ENCODE peak calls at places on chromosomes 11 and 22, in four cellular contexts. One of them, this sample, is unnamed.

GRCh38 chr22:38282397-38282796 is 9.6 kb upstream of the TMEM184B start:
- DNase-seq in fibroblast of lung: no peak
- DNase-seq in effector memory CD4-positive, alpha-beta T cell: no peak
- DNase-seq in CD4-positive, CD25-positive, alpha-beta regulatory T cell: no peak
- DNase-seq in this sample: no peak

GRCh38 chr11:68938088-68938487 is 34.4 kb downstream of the IGHMBP2 start:
- DNase-seq in fibroblast of lung: no peak
- DNase-seq in effector memory CD4-positive, alpha-beta T cell: no peak
- DNase-seq in CD4-positive, CD25-positive, alpha-beta regulatory T cell: no peak
- DNase-seq in this sample: no peak

GRCh38 chr11:72519220-72519881 is 85.0 kb upstream of the CLPB start:
- DNase-seq in fibroblast of lung: peak; percentile 18
- DNase-seq in effector memory CD4-positive, alpha-beta T cell: no peak
- DNase-seq in CD4-positive, CD25-positive, alpha-beta regulatory T cell: peak; percentile 40
- DNase-seq in this sample: peak; percentile 11

GRCh38 chr22:27391092-27391770 is 410.3 kb downstream of the MN1 start:
- DNase-seq in fibroblast of lung: no peak
- DNase-seq in effector memory CD4-positive, alpha-beta T cell: no peak
- DNase-seq in CD4-positive, CD25-positive, alpha-beta regulatory T cell: no peak
- DNase-seq in this sample: no peak

GRCh38 chr22:45688606-45689080 is 17.0 kb downstream of the ATXN10 start:
- DNase-seq in fibroblast of lung: peak; percentile 80
- DNase-seq in effector memory CD4-positive, alpha-beta T cell: no peak
- DNase-seq in CD4-positive, CD25-positive, alpha-beta regulatory T cell: no peak
- DNase-seq in this sample: no peak

GRCh38 chr22:36929621-36930020 is 16.2 kb downstream of the CSF2RB start:
- DNase-seq in fibroblast of lung: no peak
- DNase-seq in effector memory CD4-positive, alpha-beta T cell: no peak
- DNase-seq in CD4-positive, CD25-positive, alpha-beta regulatory T cell: no peak
- DNase-seq in this sample: no peak

GRCh38 chr11:3735827-3736226 is 61.5 kb downstream of the NUP98 start:
- DNase-seq in fibroblast of lung: peak; percentile 25
- DNase-seq in effector memory CD4-positive, alpha-beta T cell: no peak
- DNase-seq in CD4-positive, CD25-positive, alpha-beta regulatory T cell: no peak
- DNase-seq in this sample: no peak

GRCh38 chr11:122742350-122742749 is 86.8 kb downstream of the UBASH3B start:
- DNase-seq in fibroblast of lung: no peak
- DNase-seq in effector memory CD4-positive, alpha-beta T cell: no peak
- DNase-seq in CD4-positive, CD25-positive, alpha-beta regulatory T cell: no peak
- DNase-seq in this sample: no peak

GRCh38 chr11:8360086-8360828 is 96.6 kb upstream of the LMO1 start:
- DNase-seq in fibroblast of lung: no peak
- DNase-seq in effector memory CD4-positive, alpha-beta T cell: no peak
- DNase-seq in CD4-positive, CD25-positive, alpha-beta regulatory T cell: no peak
- DNase-seq in this sample: peak; percentile 87

GRCh38 chr11:129639300-129639699 is 176.3 kb upstream of the TMEM45B start:
- DNase-seq in fibroblast of lung: peak; percentile 92
- DNase-seq in effector memory CD4-positive, alpha-beta T cell: no peak
- DNase-seq in CD4-positive, CD25-positive, alpha-beta regulatory T cell: peak; percentile 35
- DNase-seq in this sample: no peak

GRCh38 chr11:61891331-61892084 is at the start of gene FADS3:
- DNase-seq in fibroblast of lung: peak; percentile 68
- DNase-seq in effector memory CD4-positive, alpha-beta T cell: peak; percentile 73
- DNase-seq in CD4-positive, CD25-positive, alpha-beta regulatory T cell: peak; percentile 32
- DNase-seq in this sample: peak; percentile 90

GRCh38 chr11:17333799-17334586 is 17.6 kb upstream of the NCR3LG1 start:
- DNase-seq in fibroblast of lung: no peak
- DNase-seq in effector memory CD4-positive, alpha-beta T cell: no peak
- DNase-seq in CD4-positive, CD25-positive, alpha-beta regulatory T cell: peak; percentile 24
- DNase-seq in this sample: no peak

GRCh38 chr11:17328856-17329490 is 22.6 kb upstream of the NCR3LG1 start:
- DNase-seq in fibroblast of lung: no peak
- DNase-seq in effector memory CD4-positive, alpha-beta T cell: no peak
- DNase-seq in CD4-positive, CD25-positive, alpha-beta regulatory T cell: no peak
- DNase-seq in this sample: no peak

GRCh38 chr11:17331669-17332068 is 19.9 kb upstream of the NCR3LG1 start:
- DNase-seq in fibroblast of lung: no peak
- DNase-seq in effector memory CD4-positive, alpha-beta T cell: no peak
- DNase-seq in CD4-positive, CD25-positive, alpha-beta regulatory T cell: no peak
- DNase-seq in this sample: no peak
- H3K36me3 ChIP-seq in fibroblast of lung: peaks cover 2% of the 10 kb centered on the region
- H3K36me3 ChIP-seq in effector memory CD4-positive, alpha-beta T cell: peaks cover 6% of the 10 kb centered on the region
- H3K36me3 ChIP-seq in CD4-positive, CD25-positive, alpha-beta regulatory T cell: peaks cover 9% of the 10 kb centered on the region
- H3K36me3 ChIP-seq in this sample: no peaks in the 10 kb centered on the region

DNA sequence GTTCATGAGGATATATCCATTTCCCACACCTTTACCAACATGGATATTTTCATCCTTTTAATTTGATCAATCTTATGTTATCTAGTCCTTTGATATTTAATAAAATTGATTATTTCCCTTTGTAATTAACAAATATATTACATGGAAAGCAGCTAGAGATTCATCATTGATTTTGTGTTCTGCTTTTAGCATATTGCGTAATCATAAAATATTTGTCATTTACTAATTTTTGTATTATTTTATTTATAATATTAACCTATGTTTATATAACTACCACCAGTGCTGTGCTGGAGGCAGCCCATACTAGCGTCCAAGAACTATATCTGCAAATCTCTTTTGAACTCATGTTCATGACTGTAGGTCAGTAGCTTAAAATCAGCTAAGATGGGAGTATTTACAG is 4.7 kb downstream of the OR8U1 start:
- DNase-seq in fibroblast of lung: no peak
- DNase-seq in effector memory CD4-positive, alpha-beta T cell: no peak
- DNase-seq in CD4-positive, CD25-positive, alpha-beta regulatory T cell: no peak
- DNase-seq in this sample: no peak
- H3K27ac ChIP-seq in fibroblast of lung: no peak overlapping the region
- H3K27ac ChIP-seq in effector memory CD4-positive, alpha-beta T cell: no peak overlapping the region
- H3K27ac ChIP-seq in CD4-positive, CD25-positive, alpha-beta regulatory T cell: no peak overlapping the region
- H3K27ac ChIP-seq in this sample: no peak overlapping the region

GRCh38 chr11:113392522-113392921 is 4.9 kb downstream of the ANKK1 start:
- DNase-seq in fibroblast of lung: peak; percentile 8
- DNase-seq in effector memory CD4-positive, alpha-beta T cell: no peak
- DNase-seq in CD4-positive, CD25-positive, alpha-beta regulatory T cell: no peak
- DNase-seq in this sample: no peak
- H3K4me1 ChIP-seq in fibroblast of lung: no peaks in the 10 kb centered on the region
- H3K4me1 ChIP-seq in effector memory CD4-positive, alpha-beta T cell: peaks cover 1% of the 10 kb centered on the region
- H3K4me1 ChIP-seq in CD4-positive, CD25-positive, alpha-beta regulatory T cell: no peaks in the 10 kb centered on the region
- H3K4me1 ChIP-seq in this sample: peaks cover 8% of the 10 kb centered on the region

GRCh38 chr11:18324381-18324780 is 2.0 kb downstream of the GTF2H1 start:
- DNase-seq in fibroblast of lung: no peak
- DNase-seq in effector memory CD4-positive, alpha-beta T cell: no peak
- DNase-seq in CD4-positive, CD25-positive, alpha-beta regulatory T cell: no peak
- DNase-seq in this sample: no peak

GRCh38 chr11:18321622-18321990 is 334 bp downstream of the HPS5 start:
- DNase-seq in fibroblast of lung: no peak
- DNase-seq in effector memory CD4-positive, alpha-beta T cell: no peak
- DNase-seq in CD4-positive, CD25-positive, alpha-beta regulatory T cell: no peak
- DNase-seq in this sample: no peak

GRCh38 chr11:18322818-18323570 is 627 bp downstream of the GTF2H1 start:
- DNase-seq in fibroblast of lung: no peak
- DNase-seq in effector memory CD4-positive, alpha-beta T cell: no peak
- DNase-seq in CD4-positive, CD25-positive, alpha-beta regulatory T cell: peak; percentile 34
- DNase-seq in this sample: no peak

GRCh38 chr11:18319914-18320313 is 2.0 kb downstream of the HPS5 start:
- DNase-seq in fibroblast of lung: no peak
- DNase-seq in effector memory CD4-positive, alpha-beta T cell: no peak
- DNase-seq in CD4-positive, CD25-positive, alpha-beta regulatory T cell: no peak
- DNase-seq in this sample: no peak

DNA sequence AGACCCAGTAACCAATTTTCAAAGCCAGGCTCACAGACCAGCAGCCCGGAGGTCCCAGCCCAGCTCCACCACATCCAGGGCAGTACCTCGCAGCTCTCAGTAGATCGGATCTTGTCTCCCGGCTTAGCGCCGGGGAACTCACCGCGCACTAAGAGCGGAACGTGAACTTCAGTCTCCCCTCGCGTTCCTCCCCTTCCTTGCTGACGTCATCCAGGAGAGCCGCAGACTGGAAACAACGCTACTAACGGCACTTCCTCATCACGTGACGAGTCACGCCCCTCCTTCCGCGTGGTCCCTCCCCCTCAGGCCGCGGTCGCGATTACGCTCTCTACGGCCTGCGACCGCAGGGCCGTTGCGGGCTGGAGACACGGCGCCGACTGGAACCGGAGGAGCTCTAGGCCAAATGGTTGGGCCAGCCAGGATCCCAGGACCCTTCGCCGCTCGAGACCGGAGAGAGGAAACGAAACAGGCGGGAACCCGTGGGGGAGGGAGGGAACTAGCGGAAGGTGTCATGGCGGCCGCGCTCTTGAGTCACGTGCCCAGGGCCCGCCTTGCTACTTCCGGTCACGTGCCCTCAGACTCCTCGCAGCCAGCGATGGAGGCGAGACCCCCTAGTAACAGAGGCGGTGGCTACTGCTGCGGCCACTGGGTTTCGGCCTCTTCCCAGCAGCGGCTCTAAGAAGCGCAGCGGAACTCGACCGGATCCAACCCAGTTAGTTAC is at the start of the genes GTF2H1 and HPS5:
- DNase-seq in fibroblast of lung: peak; percentile 98
- DNase-seq in effector memory CD4-positive, alpha-beta T cell: peak; percentile 96
- DNase-seq in CD4-positive, CD25-positive, alpha-beta regulatory T cell: peak; percentile 99
- DNase-seq in this sample: peak; percentile 99
- H3K36me3 ChIP-seq in fibroblast of lung: no peaks in the 10 kb centered on the region
- H3K36me3 ChIP-seq in effector memory CD4-positive, alpha-beta T cell: peaks cover 13% of the 10 kb centered on the region
- H3K36me3 ChIP-seq in CD4-positive, CD25-positive, alpha-beta regulatory T cell: peaks cover 8% of the 10 kb centered on the region
- H3K36me3 ChIP-seq in this sample: peaks cover 17% of the 10 kb centered on the region

GRCh38 chr22:29305836-29306174 is 645 bp upstream of the GAS2L1 start:
- DNase-seq in fibroblast of lung: no peak
- DNase-seq in effector memory CD4-positive, alpha-beta T cell: no peak
- DNase-seq in CD4-positive, CD25-positive, alpha-beta regulatory T cell: no peak
- DNase-seq in this sample: no peak
- H3K27ac ChIP-seq in fibroblast of lung: no peak overlapping the region
- H3K27ac ChIP-seq in effector memory CD4-positive, alpha-beta T cell: no peak overlapping the region
- H3K27ac ChIP-seq in CD4-positive, CD25-positive, alpha-beta regulatory T cell: no peak overlapping the region
- H3K27ac ChIP-seq in this sample: no peak overlapping the region

DNA sequence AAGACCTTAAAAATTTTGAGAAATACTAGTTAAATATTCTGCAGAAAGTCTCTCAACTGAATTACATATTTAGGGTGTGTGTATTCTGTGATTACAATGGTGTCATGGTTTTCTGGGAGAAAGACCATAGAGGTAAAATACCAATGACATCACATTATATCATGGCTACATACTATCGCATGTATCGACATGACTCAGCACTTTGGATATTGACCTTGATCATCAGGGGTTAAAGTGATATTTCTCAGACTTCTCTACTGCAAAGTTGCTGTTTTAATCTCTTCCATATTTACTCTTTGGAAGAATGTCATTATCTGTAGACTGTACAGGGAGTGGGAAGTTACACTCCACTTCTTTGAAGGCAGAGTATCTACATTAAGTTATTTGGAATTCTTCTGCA is 1046.6 kb downstream of the FAM181B start:
- DNase-seq in fibroblast of lung: no peak
- DNase-seq in effector memory CD4-positive, alpha-beta T cell: no peak
- DNase-seq in CD4-positive, CD25-positive, alpha-beta regulatory T cell: no peak
- DNase-seq in this sample: no peak
- H3K4me1 ChIP-seq in fibroblast of lung: no peaks in the 10 kb centered on the region
- H3K4me1 ChIP-seq in effector memory CD4-positive, alpha-beta T cell: no peaks in the 10 kb centered on the region
- H3K4me1 ChIP-seq in CD4-positive, CD25-positive, alpha-beta regulatory T cell: no peaks in the 10 kb centered on the region
- H3K4me1 ChIP-seq in this sample: no peaks in the 10 kb centered on the region

GRCh38 chr22:42595434-42595833 is 19.2 kb downstream of the POLDIP3 start:
- DNase-seq in fibroblast of lung: no peak
- DNase-seq in effector memory CD4-positive, alpha-beta T cell: no peak
- DNase-seq in CD4-positive, CD25-positive, alpha-beta regulatory T cell: no peak
- DNase-seq in this sample: no peak
- H3K36me3 ChIP-seq in fibroblast of lung: peaks cover 25% of the 10 kb centered on the region
- H3K36me3 ChIP-seq in effector memory CD4-positive, alpha-beta T cell: peaks cover 90% of the 10 kb centered on the region
- H3K36me3 ChIP-seq in CD4-positive, CD25-positive, alpha-beta regulatory T cell: peaks cover 90% of the 10 kb centered on the region
- H3K36me3 ChIP-seq in this sample: peaks cover 88% of the 10 kb centered on the region

GRCh38 chr11:13127161-13127560 is 118.0 kb downstream of the RASSF10 start:
- DNase-seq in fibroblast of lung: no peak
- DNase-seq in effector memory CD4-positive, alpha-beta T cell: no peak
- DNase-seq in CD4-positive, CD25-positive, alpha-beta regulatory T cell: no peak
- DNase-seq in this sample: no peak

GRCh38 chr11:13126430-13126829 is 117.3 kb downstream of the RASSF10 start:
- DNase-seq in fibroblast of lung: peak; percentile 97
- DNase-seq in effector memory CD4-positive, alpha-beta T cell: no peak
- DNase-seq in CD4-positive, CD25-positive, alpha-beta regulatory T cell: no peak
- DNase-seq in this sample: peak; percentile 93

DNA sequence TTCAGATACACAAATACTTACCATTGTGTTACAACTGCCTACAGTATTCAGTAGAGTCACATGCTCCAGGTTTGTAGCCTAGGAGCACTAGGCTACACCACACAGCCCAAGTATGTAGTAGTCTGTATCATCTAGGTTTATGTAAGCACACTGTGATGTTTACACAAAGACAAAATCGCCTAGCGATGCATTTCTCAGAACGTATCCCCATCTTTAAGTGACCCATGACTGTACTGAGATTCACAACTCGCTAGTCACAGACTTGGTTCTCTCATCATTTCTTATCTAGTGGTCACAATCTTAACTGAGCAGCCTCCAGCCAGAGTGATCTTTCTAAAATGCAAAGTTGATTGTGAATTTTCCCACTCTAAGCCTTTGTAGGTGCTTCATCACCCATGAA is 119.3 kb downstream of the RASSF10 start:
- DNase-seq in fibroblast of lung: no peak
- DNase-seq in effector memory CD4-positive, alpha-beta T cell: no peak
- DNase-seq in CD4-positive, CD25-positive, alpha-beta regulatory T cell: no peak
- DNase-seq in this sample: no peak
- H3K27ac ChIP-seq in fibroblast of lung: no peak overlapping the region
- H3K27ac ChIP-seq in effector memory CD4-positive, alpha-beta T cell: no peak overlapping the region
- H3K27ac ChIP-seq in CD4-positive, CD25-positive, alpha-beta regulatory T cell: no peak overlapping the region
- H3K27ac ChIP-seq in this sample: no peak overlapping the region

DNA sequence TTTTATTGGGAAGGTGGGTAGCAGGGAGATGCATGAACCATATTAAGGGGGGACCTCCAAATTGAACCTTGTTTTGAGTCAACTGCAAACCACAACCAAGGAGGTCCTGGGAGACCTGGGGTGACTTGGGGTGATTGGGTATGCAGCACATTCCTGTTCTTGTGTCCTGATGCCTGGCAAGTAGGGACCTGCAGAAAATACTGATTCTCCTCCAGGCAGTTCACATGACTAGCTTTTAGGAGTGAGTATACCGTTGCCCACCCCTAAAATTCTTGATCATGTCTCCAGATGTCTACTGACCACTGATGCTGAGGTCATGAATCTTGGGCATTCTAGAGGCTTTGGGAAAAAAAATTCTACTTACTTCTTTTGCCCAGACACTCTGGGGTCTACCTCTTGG is 6.3 kb downstream of the EHF start:
- DNase-seq in fibroblast of lung: no peak
- DNase-seq in effector memory CD4-positive, alpha-beta T cell: no peak
- DNase-seq in CD4-positive, CD25-positive, alpha-beta regulatory T cell: no peak
- DNase-seq in this sample: no peak
- H3K4me1 ChIP-seq in fibroblast of lung: no peaks in the 10 kb centered on the region
- H3K4me1 ChIP-seq in effector memory CD4-positive, alpha-beta T cell: no peaks in the 10 kb centered on the region
- H3K4me1 ChIP-seq in CD4-positive, CD25-positive, alpha-beta regulatory T cell: no peaks in the 10 kb centered on the region
- H3K4me1 ChIP-seq in this sample: no peaks in the 10 kb centered on the region